ENCODE peak calls at places on chromosomes 5 and 9, in five cellular contexts. H, J, G, X and N are unnamed samples.

GRCh38 chr5:178786859-178787499 is 56.5 kb upstream of the ZNF354A start:
- DNase-seq in G (no peak), X (no peak), J (no peak), H (peak), N (peak)

GRCh38 chr5:140840978-140841962 is at the start of gene PCDHA8:
- DNase-seq in X (no peak), G (no peak), J (no peak), H (no peak), N (no peak)

GRCh38 chr5:107809201-107810034 is 138.7 kb upstream of the EFNA5 start:
- DNase-seq in H (no peak), J (no peak), G (no peak), X (peak), N (peak)

GRCh38 chr9:134322781-134323241 is 3.4 kb upstream of the RXRA start:
- DNase-seq in X (no peak), G (peak), H (no peak), J (peak), N (no peak)

GRCh38 chr5:139660916-139661814 is 13.0 kb downstream of the CXXC5 start:
- DNase-seq in J (no peak), H (peak), G (peak), X (peak), N (peak)

GRCh38 chr5:147095740-147096139 is 139.1 kb upstream of the STK32A start:
- DNase-seq in J (no peak), G (no peak), X (no peak), H (no peak), N (no peak)

GRCh38 chr5:84384604-84385575 is at the start of gene EDIL3:
- DNase-seq in G (peak), X (peak), H (no peak), J (no peak), N (peak)

GRCh38 chr9:34989946-34990635 is 546 bp downstream of the DNAJB5 start:
- DNase-seq in H (peak), J (no peak), X (peak), G (peak), N (peak)

GRCh38 chr9:110178281-110178680 is 29.7 kb downstream of the C9orf152 start:
- DNase-seq in X (no peak), J (no peak), G (no peak), H (no peak), N (no peak)

GRCh38 chr5:169071-169727 is 22.1 kb upstream of the LRRC14B start:
- DNase-seq in H (peak), G (peak), X (peak), J (peak), N (peak)